ENCODE peak calls at places on chromosome 3, in ten cellular contexts. O, I, Q, Z, H, A, R, P, M and Y are unnamed samples.

GRCh38 chr3:171320721-171321120 is 139.5 kb downstream of the TNIK start:
- DNase-seq in O (no peak), I (no peak), Q (no peak), Z (peak), H (no peak), A (no peak), R (peak), P (no peak), M (no peak), Y (no peak)

GRCh38 chr3:47855461-47856383 is 52.8 kb downstream of the DHX30 start:
- DNase-seq in O (no peak), I (no peak), Q (no peak), Z (no peak), H (no peak), A (no peak), R (no peak), P (no peak), M (no peak), Y (no peak)

GRCh38 chr3:101387351-101387750 is 67.0 kb upstream of the IMPG2 start:
- DNase-seq in O (no peak), I (no peak), Q (no peak), Z (no peak), H (no peak), A (no peak), R (no peak), P (no peak), M (no peak), Y (no peak)

GRCh38 chr3:157445897-157446296 is 9.2 kb downstream of the PTX3 start:
- DNase-seq in O (no peak), I (no peak), Q (no peak), Z (no peak), H (peak), A (no peak), R (no peak), P (no peak), M (no peak), Y (no peak)

GRCh38 chr3:32424581-32425250 is 33.1 kb downstream of the CMTM7 start:
- DNase-seq in O (no peak), I (no peak), Q (no peak), Z (no peak), H (no peak), A (no peak), R (no peak), P (no peak), M (peak), Y (no peak)

GRCh38 chr3:89232155-89232554 is 124.7 kb downstream of the EPHA3 start:
- DNase-seq in O (no peak), I (no peak), Q (no peak), Z (no peak), H (no peak), A (no peak), R (no peak), P (no peak), M (no peak), Y (no peak)

GRCh38 chr3:193052294-193052693 is 134.6 kb upstream of the MB21D2 start:
- DNase-seq in O (no peak), I (no peak), Q (no peak), Z (no peak), H (no peak), A (no peak), R (no peak), P (no peak), M (no peak), Y (no peak)

GRCh38 chr3:102207173-102207572 is 227.6 kb upstream of the ZPLD1 start:
- DNase-seq in O (no peak), I (no peak), Q (no peak), Z (no peak), H (no peak), A (no peak), R (no peak), P (no peak), M (no peak), Y (peak)

GRCh38 chr3:100492810-100493140 is 356 bp downstream of the TMEM45A start:
- DNase-seq in O (no peak), I (no peak), Q (peak), Z (no peak), H (no peak), A (no peak), R (no peak), P (no peak), M (no peak), Y (no peak)

GRCh38 chr3:42273351-42273750 is 7.4 kb upstream of the CCK start:
- DNase-seq in O (peak), I (no peak), Q (no peak), Z (no peak), H (no peak), A (no peak), R (peak), P (no peak), M (no peak), Y (no peak)

GRCh38 chr3:20064796-20065564 is 24.7 kb downstream of the KAT2B start:
- DNase-seq in O (no peak), I (no peak), Q (no peak), Z (no peak), H (no peak), A (no peak), R (no peak), P (peak), M (no peak), Y (no peak)

GRCh38 chr3:98901032-98901464 is 447 bp downstream of the DCBLD2 start:
- DNase-seq in O (peak), I (peak), Q (peak), Z (peak), H (peak), A (peak), R (peak), P (peak), M (peak), Y (peak)

GRCh38 chr3:179660872-179661271 is 8.0 kb downstream of the USP13 start:
- DNase-seq in O (no peak), I (no peak), Q (no peak), Z (no peak), H (no peak), A (no peak), R (no peak), P (no peak), M (no peak), Y (no peak)